ENCODE peak calls at places on chromosomes 2 and 18, in four cellular contexts. Z is fibroblast of mammary gland, Y is HFF-Myc, D is astrocyte of the spinal cord. Q is an unnamed sample.

GRCh38 chr18:60082282-60082681 is 182.5 kb downstream of the PMAIP1 start:
- DNase-seq in Y (no peak), D (no peak), Z (no peak), Q (no peak)

GRCh38 chr18:34809697-34810096 is 99.6 kb downstream of the DTNA start:
- DNase-seq in Z (peak), D (peak), Y (peak), Q (peak)

GRCh38 chr18:6927136-6927535 is 190.5 kb downstream of the LAMA1 start:
- DNase-seq in Z (no peak), Y (no peak), D (no peak), Q (no peak)

GRCh38 chr18:61892683-61893303 is at the start of gene RNF152:
- DNase-seq in Y (no peak), D (peak), Z (no peak), Q (peak)

GRCh38 chr2:26558271-26559043 is 80.5 kb upstream of the OTOF start:
- DNase-seq in D (peak), Z (no peak), Y (no peak), Q (peak)

GRCh38 chr2:29954316-29954715 is 32.9 kb upstream of the ALK start:
- DNase-seq in D (no peak), Z (no peak), Y (no peak), Q (no peak)

GRCh38 chr2:112812318-112813042 is 24.1 kb downstream of the IL1B start:
- DNase-seq in Z (peak), D (peak), Y (peak), Q (peak)

GRCh38 chr2:119468154-119468955 is 36.7 kb downstream of the TMEM37 start:
- DNase-seq in Y (no peak), Z (peak), D (peak), Q (peak)

GRCh38 chr2:152413228-152414030 is 78.5 kb downstream of the FMNL2 start:
- DNase-seq in Y (no peak), D (no peak), Z (no peak), Q (peak)

GRCh38 chr2:152408260-152408659 is 73.3 kb downstream of the FMNL2 start:
- DNase-seq in Z (no peak), Y (no peak), D (no peak), Q (no peak)

GRCh38 chr2:152407806-152408205 is 72.8 kb downstream of the FMNL2 start:
- DNase-seq in Z (no peak), D (no peak), Y (no peak), Q (no peak)

GRCh38 chr2:152409691-152410597 is 75.0 kb downstream of the FMNL2 start:
- DNase-seq in Z (peak), Y (no peak), D (peak), Q (peak)

DNA sequence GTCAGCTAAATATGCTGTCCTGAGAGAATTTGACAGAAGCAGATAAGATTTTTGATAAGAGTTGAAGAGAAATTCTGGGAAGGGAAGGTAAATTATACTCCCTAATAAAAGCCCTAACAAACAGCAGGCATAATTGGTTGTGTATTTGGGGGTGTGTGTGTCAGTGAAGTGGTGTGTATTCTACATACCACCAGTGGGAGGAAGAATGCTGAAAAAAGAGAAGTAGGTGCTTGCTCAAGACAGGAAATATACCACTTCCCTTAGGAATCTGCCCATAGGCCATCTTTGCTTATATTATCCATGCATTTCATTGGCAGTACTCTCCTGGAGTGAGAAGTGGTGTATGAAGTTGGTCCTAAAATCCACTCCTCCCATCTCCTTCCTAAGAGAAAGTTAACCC is 76.2 kb downstream of the FMNL2 start:
- DNase-seq in Z (no peak), D (no peak), Y (no peak), Q (no peak)
- TF ChIP-seq CTCF in Z (no peak), D (no peak), Y (no peak), Q (no peak)

DNA sequence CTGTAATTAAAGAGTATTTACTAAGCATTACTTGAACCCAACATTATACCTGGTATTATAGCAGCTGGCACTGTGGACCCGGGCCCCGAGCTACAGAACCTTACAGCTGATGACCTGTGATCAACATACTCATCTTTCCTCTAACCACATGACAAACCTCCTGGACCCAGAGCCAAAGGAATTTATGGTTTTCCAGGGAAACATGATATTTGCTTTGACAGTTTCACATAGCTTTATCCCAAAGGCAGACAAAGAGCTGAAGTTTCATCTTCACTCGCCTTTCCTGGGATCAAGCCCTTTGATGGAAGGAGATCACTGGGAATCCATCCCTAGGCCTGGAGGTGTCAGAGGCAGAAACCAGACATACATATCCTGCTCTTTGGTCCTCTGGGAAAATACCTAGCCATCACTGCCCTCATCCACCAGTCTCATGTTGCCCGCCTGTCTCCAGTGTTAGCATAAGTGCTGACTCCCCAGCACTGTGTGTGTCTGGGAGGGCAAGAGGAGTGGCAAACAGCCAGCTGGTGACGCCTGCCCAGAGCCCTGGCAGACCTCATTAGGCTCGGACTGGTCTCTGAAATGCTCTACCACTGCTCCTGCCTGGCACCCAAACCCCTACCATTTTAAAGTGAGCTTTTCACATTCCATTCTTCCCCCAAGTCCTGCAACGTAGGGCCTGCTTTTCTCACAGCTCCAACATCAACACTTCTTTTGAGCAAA is 138.7 kb upstream of the CTAGE1 start:
- DNase-seq in Z (no peak), Y (no peak), D (peak), Q (peak)
- H3K4me3 ChIP-seq in Z (no peak), Y (no peak), D (no peak), Q (no peak)

GRCh38 chr2:32963941-32964340 is 17.2 kb downstream of the LTBP1 start:
- DNase-seq in Y (no peak), D (peak), Z (peak), Q (peak)
- TF ChIP-seq CTCF in Y (no peak), D (no peak), Z (no peak), Q (no peak)

GRCh38 chr2:72886505-72887031 is 640 bp upstream of the SPR start:
- DNase-seq in D (no peak), Y (no peak), Z (no peak), Q (no peak)

GRCh38 chr2:72887836-72888437 is 729 bp downstream of the SPR start:
- DNase-seq in Z (peak), D (peak), Y (peak), Q (peak)

GRCh38 chr2:72887032-72887835 is at the start of gene SPR:
- DNase-seq in Z (peak), D (peak), Y (no peak), Q (peak)

GRCh38 chr2:72889991-72890390 is 2.8 kb downstream of the SPR start:
- DNase-seq in D (no peak), Z (no peak), Y (no peak), Q (no peak)

DNA sequence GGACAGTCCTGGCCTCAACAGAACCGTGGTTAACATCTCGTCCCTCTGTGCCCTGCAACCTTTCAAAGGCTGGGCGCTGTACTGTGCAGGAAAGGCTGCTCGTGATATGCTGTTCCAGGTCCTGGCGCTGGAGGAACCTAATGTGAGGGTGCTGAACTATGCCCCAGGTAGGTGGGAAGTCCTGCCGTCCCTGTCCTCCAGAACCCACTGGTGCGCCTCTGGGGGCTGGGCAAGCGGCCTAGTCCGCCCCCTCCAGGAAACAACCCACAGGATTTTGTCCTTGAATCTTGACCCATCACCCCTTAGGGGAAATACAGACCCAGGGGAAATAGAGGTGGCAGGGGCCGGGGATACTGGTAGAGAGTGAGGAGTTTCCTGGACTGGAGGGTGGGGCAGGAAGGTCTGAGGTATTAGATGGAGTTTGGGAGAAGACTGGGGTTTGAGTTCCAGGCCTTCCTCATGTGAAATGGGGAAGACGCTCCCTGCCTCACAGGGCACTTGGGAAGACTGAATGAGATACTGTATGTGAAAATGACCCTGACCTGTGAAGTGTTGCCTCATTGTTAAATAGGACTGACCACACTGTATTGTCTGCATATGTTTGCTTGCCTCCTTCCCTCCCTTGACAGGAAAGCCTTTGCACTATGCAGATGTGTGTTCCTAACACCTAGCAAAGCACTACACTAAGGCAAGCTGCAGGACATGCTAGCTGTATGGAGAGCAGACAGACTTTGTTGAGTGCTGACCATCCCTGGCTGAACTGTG is 1.4 kb downstream of the SPR start:
- DNase-seq in D (no peak), Y (no peak), Z (no peak), Q (no peak)
- H3K4me3 ChIP-seq in D (no peak), Y (peak), Z (no peak), Q (peak)

GRCh38 chr2:37648316-37649011 is 23.0 kb downstream of the CDC42EP3 start:
- DNase-seq in D (no peak), Z (no peak), Y (no peak), Q (peak)
- TF ChIP-seq CTCF in D (no peak), Z (no peak), Y (peak), Q (peak)

Q was measured in fibroblast of the aortic adventitia.